ENCODE peak calls at places on chromosome 22, in seven cellular contexts. U is pancreas, X is mammary epithelial cell, M is GM12864, I is Caco-2, K is HCT116, O is astrocyte. W is an unnamed sample.

GRCh38 chr22:39240841-39241631 is 3.7 kb downstream of the PDGFB start:
- DNase-seq in U (peak; percentile 75), X (peak; percentile 31), M (no peak), I (peak; percentile 96), K (peak; percentile 64), O (no peak), W (peak; percentile 87)

GRCh38 chr22:34429314-34429713 is 509.0 kb upstream of the LARGE1 start:
- DNase-seq in U (no peak), X (peak; percentile 95), M (no peak), I (no peak), K (no peak), O (no peak), W (no peak)

GRCh38 chr22:27778299-27779090 is 23.1 kb downstream of the MN1 start:
- DNase-seq in U (no peak), X (no peak), M (no peak), I (no peak), K (no peak), O (peak; percentile 63), W (no peak)

GRCh38 chr22:50267591-50268390 is 2.4 kb downstream of the MAPK11 start:
- DNase-seq in U (peak; percentile 68), X (peak; percentile 37), M (no peak), I (peak; percentile 64), K (no peak), O (no peak), W (no peak)

GRCh38 chr22:50599816-50600454 is 658 bp upstream of the MAPK8IP2 start:
- DNase-seq in U (no peak), X (peak; percentile 8), M (no peak), I (peak; percentile 62), K (no peak), O (no peak), W (no peak)

GRCh38 chr22:40932396-40932795 is 18.8 kb upstream of the RBX1 start:
- DNase-seq in U (no peak), X (no peak), M (no peak), I (no peak), K (no peak), O (no peak), W (no peak)

GRCh38 chr22:47918276-47918928 is 1156.0 kb downstream of the TBC1D22A start:
- DNase-seq in U (no peak), X (no peak), M (no peak), I (no peak), K (no peak), O (no peak), W (no peak)

GRCh38 chr22:17339095-17339693 is 30.1 kb upstream of the CECR2 start:
- DNase-seq in U (no peak), X (peak; percentile 11), M (no peak), I (peak; percentile 42), K (no peak), O (no peak), W (no peak)

GRCh38 chr22:37581534-37581933 is 1.6 kb upstream of the LGALS2 start:
- DNase-seq in U (peak; percentile 93), X (no peak), M (no peak), I (no peak), K (no peak), O (no peak), W (no peak)

GRCh38 chr22:46721716-46722115 is 16.3 kb downstream of the CERK start:
- DNase-seq in U (no peak), X (peak; percentile 56), M (no peak), I (no peak), K (no peak), O (no peak), W (no peak)

GRCh38 chr22:48704335-48704734 is 1123.3 kb downstream of the BRD1 start:
- DNase-seq in U (no peak), X (no peak), M (no peak), I (peak; percentile 9), K (no peak), O (no peak), W (no peak)

GRCh38 chr22:39719559-39720450 is 149.3 kb downstream of the CACNA1I start:
- DNase-seq in U (no peak), X (no peak), M (no peak), I (no peak), K (no peak), O (no peak), W (no peak)

GRCh38 chr22:44427506-44428470 is 70.2 kb downstream of the RTL6 start:
- DNase-seq in U (no peak), X (no peak), M (no peak), I (no peak), K (no peak), O (no peak), W (no peak)

GRCh38 chr22:37563153-37564081 is 3.1 kb downstream of the CDC42EP1 start:
- DNase-seq in U (peak; percentile 77), X (peak; percentile 95), M (no peak), I (peak; percentile 79), K (peak; percentile 57), O (peak; percentile 96), W (no peak)

GRCh38 chr22:45330548-45330947 is 20.8 kb downstream of the FAM118A start:
- DNase-seq in U (no peak), X (no peak), M (no peak), I (no peak), K (no peak), O (no peak), W (no peak)

GRCh38 chr22:43126506-43127165 is 16.1 kb downstream of the BIK start:
- DNase-seq in U (peak; percentile 59), X (peak; percentile 79), M (no peak), I (peak; percentile 85), K (peak; percentile 82), O (peak; percentile 80), W (no peak)

GRCh38 chr22:38921126-38921525 is 36.3 kb upstream of the APOBEC3A start:
- DNase-seq in U (peak; percentile 94), X (peak; percentile 85), M (no peak), I (peak; percentile 40), K (peak; percentile 39), O (no peak), W (peak; percentile 92)

GRCh38 chr22:21569459-21570161 is 2.1 kb downstream of the UBE2L3 start:
- DNase-seq in U (no peak), X (no peak), M (no peak), I (no peak), K (no peak), O (no peak), W (no peak)

GRCh38 chr22:21568207-21569075 is 927 bp downstream of the UBE2L3 start:
- DNase-seq in U (peak; percentile 29), X (no peak), M (no peak), I (no peak), K (no peak), O (peak; percentile 22), W (no peak)

GRCh38 chr22:21567456-21568206 is at the start of gene UBE2L3:
- DNase-seq in U (peak; percentile 86), X (peak; percentile 80), M (peak; percentile 44), I (peak; percentile 83), K (peak; percentile 38), O (peak; percentile 63), W (no peak)

GRCh38 chr22:21571679-21572078 is 4.2 kb downstream of the UBE2L3 start:
- DNase-seq in U (no peak), X (no peak), M (no peak), I (no peak), K (no peak), O (no peak), W (no peak)

DNA sequence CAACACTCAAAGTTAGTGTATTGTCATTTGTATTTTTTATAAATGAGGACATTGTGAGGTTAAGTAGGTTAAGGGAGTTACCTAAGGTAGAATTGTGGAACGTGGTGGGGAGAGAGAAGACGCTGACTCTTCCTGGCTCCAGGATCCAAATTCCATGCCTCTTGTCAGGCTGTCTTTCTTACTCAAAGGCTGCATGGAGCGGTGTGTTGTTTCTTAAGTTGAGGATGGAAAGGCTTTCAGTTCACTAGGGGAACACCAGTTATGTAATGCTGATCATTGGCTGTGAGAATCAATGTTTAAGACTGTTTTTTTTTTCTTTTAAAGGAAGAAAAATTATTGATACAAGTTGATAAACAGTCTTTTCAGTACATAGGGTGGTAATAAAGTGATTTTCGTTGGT is 2.9 kb downstream of the UBE2L3 start:
- DNase-seq in U (no peak), X (no peak), M (no peak), I (no peak), K (no peak), O (no peak), W (no peak)
- H3K4me3 ChIP-seq in U (no peak overlapping the region), X (no peak overlapping the region), M (peak overlapping the region; percentile 33), I (no peak overlapping the region), K (no peak overlapping the region), O (no peak overlapping the region), W (no peak overlapping the region)

GRCh38 chr22:31611065-31611760 is 50.8 kb downstream of the PISD start:
- DNase-seq in U (no peak), X (no peak), M (no peak), I (no peak), K (no peak), O (no peak), W (no peak)
- TF ChIP-seq CTCF in U (no peak), X (no peak), M (no peak), I (no peak), K (no peak), O (no peak), W (no peak)

GRCh38 chr22:22843848-22844247 is 43.8 kb upstream of the IGLL5 start:
- DNase-seq in U (no peak), X (no peak), M (no peak), I (no peak), K (no peak), O (no peak), W (peak; percentile 8)
- H3K4me3 ChIP-seq in U (no peak overlapping the region), X (no peak overlapping the region), M (no peak overlapping the region), I (no peak overlapping the region), K (no peak overlapping the region), O (no peak overlapping the region), W (no peak overlapping the region)

DNA sequence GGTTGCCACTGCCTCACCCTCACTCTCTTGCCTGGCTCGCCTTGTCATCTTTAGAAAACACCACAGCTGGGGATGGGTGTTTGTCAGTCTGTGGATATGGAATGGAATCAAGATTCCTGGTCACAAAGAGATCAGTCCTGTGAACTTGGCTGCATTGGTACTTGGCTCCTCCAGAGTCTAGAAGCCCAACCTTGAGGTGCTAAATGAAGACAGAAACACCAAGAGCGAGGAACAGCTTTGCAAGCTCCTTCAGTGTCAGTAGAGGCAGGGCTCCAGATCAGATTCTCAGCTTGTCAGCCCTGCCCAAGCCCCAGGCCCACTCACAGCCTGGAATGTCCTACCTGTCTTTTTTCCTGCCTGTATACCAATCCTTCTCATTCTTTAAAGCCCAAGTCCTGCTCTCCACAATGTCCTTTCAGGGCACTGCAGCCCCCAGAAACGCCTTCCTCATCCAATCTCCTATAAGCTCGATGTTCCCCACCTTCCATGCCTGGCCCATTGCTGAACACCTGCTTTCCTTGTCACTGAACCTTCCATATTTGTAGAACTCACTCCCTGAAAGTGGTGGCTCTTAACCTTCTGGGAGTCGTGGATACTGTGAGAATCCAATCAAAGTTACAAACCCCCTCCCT is 188.9 kb downstream of the BCR start:
- DNase-seq in U (no peak), X (no peak), M (no peak), I (no peak), K (no peak), O (no peak), W (no peak)
- TF ChIP-seq CTCF in U (no peak), X (no peak), M (no peak), I (no peak), K (no peak), O (no peak), W (no peak)

DNA sequence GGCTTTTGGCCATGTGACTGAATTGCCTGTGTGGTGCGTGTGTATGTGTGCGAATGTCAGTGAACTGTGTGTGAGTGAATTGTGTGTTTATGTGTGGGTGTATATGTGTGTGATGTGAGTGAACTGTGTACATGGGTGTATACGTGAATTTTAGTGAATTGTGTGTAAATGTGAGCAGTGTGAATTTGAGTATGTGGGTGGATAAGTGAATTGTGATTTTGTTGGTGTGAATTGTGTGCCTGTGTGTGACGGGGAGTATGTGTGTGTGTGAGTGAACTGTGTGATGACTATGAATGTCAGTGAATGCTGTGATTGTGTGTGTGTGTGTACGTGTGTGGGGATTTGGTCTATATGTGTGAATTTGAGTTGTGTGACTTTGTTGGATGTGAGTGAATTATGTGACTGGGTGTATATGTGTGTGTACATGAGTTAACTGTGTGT is 3.5 kb downstream of the DDTL start:
- DNase-seq in U (no peak), X (no peak), M (no peak), I (no peak), K (no peak), O (no peak), W (no peak)
- H3K4me3 ChIP-seq in U (no peak overlapping the region), X (no peak overlapping the region), M (no peak overlapping the region), I (no peak overlapping the region), K (no peak overlapping the region), O (no peak overlapping the region), W (no peak overlapping the region)